ENCODE peak calls at places on chromosomes 2 and 18, in four cellular contexts. U is naive thymus-derived CD4-positive, alpha-beta T cell; K is WERI-Rb-1; L is AG04450. W is an unnamed sample. For H3K9me3, the result is how much of the 10 kb centered on the place peaks cover.

GRCh38 chr18:52070295-52070756 is 269.7 kb upstream of the DCC start:
- DNase-seq in U (no peak), L (no peak), K (no peak), W (no peak)

GRCh38 chr18:44130365-44130942 is 550.2 kb upstream of the SETBP1 start:
- DNase-seq in U (no peak), L (no peak), K (peak), W (peak)

GRCh38 chr2:109530712-109531111 is 83.1 kb downstream of the SEPTIN10 start:
- DNase-seq in L (no peak), K (no peak), U (no peak), W (no peak)

GRCh38 chr2:86492057-86492456 is 50.9 kb downstream of the KDM3A start:
- DNase-seq in L (no peak), K (no peak), U (no peak), W (no peak)

GRCh38 chr2:62698653-62699052 is 6.9 kb upstream of the EHBP1 start:
- DNase-seq in L (no peak), K (no peak), U (no peak), W (no peak)

GRCh38 chr18:11955299-11956029 is 25.8 kb upstream of the IMPA2 start:
- DNase-seq in K (no peak), U (no peak), L (peak), W (peak)

GRCh38 chr2:106030287-106031268 is 163.5 kb downstream of the UXS1 start:
- DNase-seq in U (no peak), L (peak), K (no peak), W (no peak)

GRCh38 chr18:6482198-6482977 is 67.7 kb upstream of the L3MBTL4 start:
- DNase-seq in L (peak), U (no peak), K (peak), W (no peak)

GRCh38 chr18:8264861-8265411 is 344.3 kb upstream of the RAB12 start:
- DNase-seq in U (no peak), L (no peak), K (peak), W (no peak)

GRCh38 chr2:1564506-1564905 is 151.2 kb downstream of the TPO start:
- DNase-seq in K (no peak), U (peak), L (no peak), W (no peak)

GRCh38 chr2:289362-290089 is 1.6 kb upstream of the ALKAL2 start:
- DNase-seq in U (peak), K (no peak), L (no peak), W (no peak)

GRCh38 chr18:75334869-75335268 is 92.6 kb downstream of the SMIM21 start:
- DNase-seq in K (no peak), U (no peak), L (no peak), W (no peak)

GRCh38 chr18:59006461-59007067 is 133.1 kb upstream of the SEC11C start:
- DNase-seq in K (no peak), L (no peak), U (no peak), W (no peak)

GRCh38 chr2:170026361-170026760 is 151.6 kb upstream of the MYO3B start:
- DNase-seq in K (no peak), U (no peak), L (no peak), W (no peak)

GRCh38 chr2:218252509-218253247 is 8.1 kb upstream of the GPBAR1 start:
- DNase-seq in U (no peak), L (no peak), K (no peak), W (no peak)

GRCh38 chr18:37533647-37534565 is 31.7 kb downstream of the CELF4 start:
- DNase-seq in L (no peak), K (peak), U (no peak), W (no peak)

GRCh38 chr2:128343459-128343858 is 24.8 kb upstream of the HS6ST1 start:
- DNase-seq in K (no peak), L (no peak), U (no peak), W (no peak)

GRCh38 chr2:134304726-134305509 is 51.0 kb downstream of the MGAT5 start:
- DNase-seq in K (no peak), L (no peak), U (no peak), W (no peak)

GRCh38 chr2:31296641-31297287 is 62.8 kb downstream of the EHD3 start:
- DNase-seq in K (no peak), U (no peak), L (no peak), W (no peak)

GRCh38 chr18:31042391-31043181 is at the start of gene DSC3:
- DNase-seq in K (peak), L (no peak), U (no peak), W (no peak)

GRCh38 chr2:156077041-156077735 is 255.3 kb downstream of the NR4A2 start:
- DNase-seq in U (no peak), K (no peak), L (no peak), W (no peak)

GRCh38 chr2:15158117-15158516 is 403.0 kb downstream of the NBAS start:
- DNase-seq in L (no peak), U (no peak), K (no peak), W (peak)

GRCh38 chr18:44341759-44342158 is 338.9 kb upstream of the SETBP1 start:
- DNase-seq in U (no peak), L (no peak), K (no peak), W (no peak)

GRCh38 chr2:241772063-241772499 is 4.5 kb upstream of the GAL3ST2 start:
- DNase-seq in U (peak), K (peak), L (no peak), W (peak)

GRCh38 chr18:31760695-31761094 is at the start of gene SLC25A52:
- DNase-seq in K (no peak), L (no peak), U (no peak), W (no peak)

GRCh38 chr2:84839851-84840250 is 41.0 kb downstream of the TRABD2A start:
- DNase-seq in K (no peak), U (no peak), L (no peak), W (no peak)

GRCh38 chr2:71101656-71102055 is 28.4 kb downstream of the MCEE start:
- DNase-seq in U (no peak), L (peak), K (no peak), W (no peak)

GRCh38 chr2:38682008-38682575 is 16.2 kb downstream of the GALM start:
- DNase-seq in L (no peak), U (no peak), K (no peak), W (no peak)

GRCh38 chr2:119315241-119315925 is 51.3 kb downstream of the C2orf76 start:
- DNase-seq in K (no peak), L (no peak), U (no peak), W (no peak)

GRCh38 chr2:119316066-119316465 is 50.6 kb downstream of the C2orf76 start:
- DNase-seq in U (no peak), L (no peak), K (no peak), W (no peak)

GRCh38 chr2:119323459-119323858 is 43.2 kb downstream of the C2orf76 start:
- DNase-seq in L (no peak), U (no peak), K (no peak), W (no peak)

GRCh38 chr2:119317556-119317955 is 49.1 kb downstream of the C2orf76 start:
- DNase-seq in L (no peak), U (no peak), K (no peak), W (no peak)

DNA sequence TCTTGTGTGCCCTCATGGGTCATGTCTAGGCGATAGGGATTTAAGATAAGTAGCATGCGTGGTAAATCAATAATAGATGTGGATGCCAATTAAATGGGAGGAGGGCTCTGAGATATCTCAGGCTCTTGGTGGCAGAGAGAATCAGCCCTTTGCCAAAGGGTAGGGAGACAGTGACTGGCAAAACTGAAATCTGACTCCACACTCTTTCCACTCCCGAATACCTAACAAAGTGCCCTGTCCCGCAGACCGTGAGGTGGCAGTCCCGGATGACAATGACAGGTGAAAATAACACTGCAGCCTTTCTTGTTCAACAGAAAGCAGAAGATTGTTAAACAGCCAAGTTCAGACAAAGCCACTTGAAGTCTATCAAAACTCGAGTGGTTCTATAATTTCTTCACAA is 47.0 kb downstream of the C2orf76 start:
- DNase-seq in U (no peak), K (no peak), L (no peak), W (no peak)
- H3K9me3 ChIP-seq in U (under half), K (under half), L (under half), W (under half)

GRCh38 chr2:172550419-172550818 is 5.5 kb upstream of the PDK1 start:
- DNase-seq in K (no peak), U (no peak), L (no peak), W (no peak)

GRCh38 chr2:172551266-172551665 is 4.6 kb upstream of the PDK1 start:
- DNase-seq in U (no peak), L (no peak), K (no peak), W (peak)

GRCh38 chr2:172540421-172540820 is 15.5 kb upstream of the PDK1 start:
- DNase-seq in L (no peak), K (no peak), U (no peak), W (no peak)

GRCh38 chr2:172549131-172549530 is 6.8 kb upstream of the PDK1 start:
- DNase-seq in U (no peak), K (no peak), L (no peak), W (no peak)

DNA sequence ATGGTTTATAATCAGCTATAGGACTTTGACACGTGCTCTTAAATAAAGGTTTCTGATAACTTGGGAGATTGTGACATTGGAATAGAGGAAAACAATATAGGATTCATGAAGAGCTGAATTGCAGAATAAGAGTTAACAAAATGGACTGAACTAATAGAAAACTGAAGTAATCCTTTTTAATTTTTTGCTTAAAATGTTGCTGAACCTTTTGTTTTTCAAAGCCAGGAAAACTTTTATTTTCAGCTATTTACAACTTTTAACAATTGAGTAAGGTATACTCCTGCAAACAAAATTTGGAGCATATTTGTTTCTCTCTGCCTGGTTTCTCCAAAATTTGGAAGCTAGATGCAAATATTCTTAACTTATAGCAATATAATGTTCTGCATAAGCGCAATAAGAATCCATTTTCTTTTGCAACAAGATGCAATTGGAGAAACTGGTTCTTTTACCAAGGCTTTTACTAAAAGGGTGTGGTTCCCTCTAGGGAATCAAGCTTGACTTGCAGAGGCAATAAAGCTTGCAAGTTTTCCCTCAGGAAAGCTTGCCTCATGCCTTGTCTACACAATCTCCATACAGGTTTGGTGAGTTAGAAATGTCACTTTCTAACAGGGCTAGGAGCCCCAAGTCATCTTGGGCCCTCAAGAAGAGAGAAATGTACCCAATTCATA is 10.3 kb upstream of the PDK1 start:
- DNase-seq in K (no peak), U (no peak), L (no peak), W (no peak)
- H3K9me3 ChIP-seq in K (under half), U (under half), L (under half), W (under half)

DNA sequence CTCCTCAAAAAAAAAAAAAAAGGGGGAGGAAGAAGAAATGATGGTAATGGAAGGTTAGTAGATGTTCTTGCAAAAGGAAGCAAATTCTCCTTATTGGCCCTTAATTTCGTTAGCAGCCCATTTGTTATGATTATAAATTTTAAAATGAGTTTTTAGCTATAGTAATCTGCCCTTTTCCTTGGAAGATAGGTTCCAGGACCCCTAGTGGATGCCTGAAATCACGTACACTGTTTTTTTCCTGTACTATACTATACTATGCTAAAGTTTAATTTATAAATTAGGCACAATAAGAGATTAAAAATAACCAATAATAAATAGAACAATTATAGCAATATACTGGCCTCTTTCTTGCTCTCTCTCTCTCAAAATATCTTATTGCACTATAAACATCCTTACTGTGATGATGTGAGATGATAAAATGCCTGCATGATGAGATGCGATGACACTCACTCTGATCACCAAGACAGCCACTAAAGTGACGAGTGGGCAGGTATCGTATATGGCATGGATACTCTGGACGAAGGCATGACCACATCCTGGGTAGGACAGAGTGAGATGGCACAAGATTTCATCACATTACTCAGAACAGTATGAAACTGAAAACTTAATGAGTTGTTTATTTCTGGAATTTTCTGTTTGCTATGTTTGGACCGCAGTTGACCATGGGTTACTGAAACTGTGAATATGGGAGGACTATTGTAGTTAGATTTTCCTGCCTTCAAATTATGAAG is 87.2 kb downstream of the KCTD18 start:
- DNase-seq in L (no peak), K (no peak), U (no peak), W (no peak)
- H3K9me3 ChIP-seq in L (under half), K (under half), U (under half), W (under half)

GRCh38 chr2:5188636-5189035 is 503.5 kb upstream of the SOX11 start:
- DNase-seq in L (no peak), U (no peak), K (no peak), W (no peak)

GRCh38 chr2:5195636-5196035 is 496.5 kb upstream of the SOX11 start:
- DNase-seq in K (no peak), L (no peak), U (no peak), W (no peak)

GRCh38 chr2:5187283-5187682 is 504.9 kb upstream of the SOX11 start:
- DNase-seq in L (no peak), U (no peak), K (no peak), W (no peak)

DNA sequence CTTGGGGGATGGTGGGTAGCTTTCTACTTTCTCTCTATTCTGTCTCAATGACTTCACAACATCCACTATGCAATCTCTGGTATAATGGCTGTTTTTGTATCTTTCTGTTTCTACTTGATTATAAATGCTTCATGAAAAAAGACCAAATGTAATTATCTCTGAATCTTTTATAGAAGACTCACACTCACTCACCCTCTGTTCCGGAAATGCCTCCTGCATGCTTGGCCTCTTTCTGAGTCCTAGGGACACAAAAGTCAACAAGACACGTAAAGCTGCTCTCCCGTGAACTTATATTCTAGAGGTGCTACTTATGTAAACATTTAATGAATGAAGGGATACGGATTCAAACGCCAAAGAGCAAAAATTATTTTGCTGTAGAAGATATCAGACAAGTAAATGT is 502.2 kb upstream of the SOX11 start:
- DNase-seq in K (no peak), U (no peak), L (no peak), W (no peak)
- H3K9me3 ChIP-seq in K (under half), U (under half), L (under half), W (under half)

DNA sequence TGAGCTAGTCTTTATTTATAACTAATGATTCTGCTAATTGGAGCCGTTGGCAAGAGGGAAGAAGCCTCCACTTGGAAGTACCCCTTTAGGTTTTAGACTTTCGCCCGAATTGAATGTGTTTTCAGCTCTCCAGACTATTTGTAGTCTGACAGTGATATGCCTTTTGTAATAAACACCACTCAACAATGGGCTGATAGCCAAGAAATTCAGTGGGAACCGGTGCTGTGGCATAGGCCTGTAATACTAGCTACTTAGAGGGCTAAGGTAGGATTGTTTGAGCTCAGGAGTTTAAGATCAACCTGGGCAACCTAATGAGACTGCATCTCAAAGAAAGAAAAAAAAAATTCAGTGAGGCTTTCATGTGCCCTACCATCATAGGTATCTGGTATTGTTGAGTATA is 13.6 kb upstream of the ZSCAN30 start:
- DNase-seq in L (no peak), K (no peak), U (no peak), W (no peak)
- H3K9me3 ChIP-seq in L (under half), K (under half), U (half or more), W (under half)

GRCh38 chr2:19611491-19612332 is 253.3 kb upstream of the OSR1 start:
- DNase-seq in U (no peak), L (peak), K (no peak), W (no peak)

GRCh38 chr2:19614066-19614465 is 255.6 kb upstream of the OSR1 start:
- DNase-seq in L (no peak), U (no peak), K (no peak), W (no peak)

DNA sequence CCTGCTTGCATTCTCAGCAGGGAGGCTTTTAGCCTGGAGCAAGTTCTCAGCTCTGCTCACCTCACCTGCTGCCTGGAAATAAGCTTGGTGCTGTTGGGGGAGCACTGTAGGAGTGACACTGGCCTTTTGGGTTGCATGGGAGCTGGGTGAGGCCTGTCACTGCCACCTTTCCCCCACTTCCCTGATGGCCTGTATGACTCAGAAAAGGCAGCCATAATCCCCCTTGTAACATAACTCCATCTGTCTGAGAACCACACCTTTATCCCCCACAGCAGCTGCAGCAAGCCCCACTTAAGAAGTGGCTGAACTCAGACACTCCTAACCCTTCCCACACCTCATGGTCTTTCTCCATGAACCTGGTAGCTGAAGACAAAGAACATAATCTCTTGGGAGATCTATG is 258.8 kb upstream of the OSR1 start:
- DNase-seq in U (no peak), L (no peak), K (peak), W (no peak)
- H3K9me3 ChIP-seq in U (under half), L (under half), K (under half), W (under half)

GRCh38 chr2:123453772-123454171 is 571.3 kb upstream of the CNTNAP5 start:
- DNase-seq in K (no peak), L (no peak), U (no peak), W (no peak)
- H3K9me3 ChIP-seq in K (under half), L (under half), U (under half), W (under half)

W was measured in HAP-1.